ENCODE peak calls at places on chromosome 9, in six cellular contexts. M is PC-3, N is SK-N-SH, B is HCT116, A is MM.1S, W is GM23248. Y is an unnamed sample.

GRCh38 chr9:8456327-8456726 is 656.7 kb upstream of the DMAC1 start:
- DNase-seq in M (no peak), N (no peak), B (no peak), A (no peak), W (no peak), Y (no peak)

GRCh38 chr9:19922476-19923118 is 133.8 kb upstream of the SLC24A2 start:
- DNase-seq in M (peak; percentile 63), N (peak; percentile 72), B (peak; percentile 15), A (no peak), W (peak; percentile 72), Y (peak; percentile 87)

GRCh38 chr9:25681270-25681669 is 3.0 kb upstream of the TUSC1 start:
- DNase-seq in M (peak; percentile 7), N (no peak), B (no peak), A (no peak), W (peak; percentile 79), Y (no peak)

GRCh38 chr9:115964710-115965347 is 188.8 kb upstream of the PAPPA start:
- DNase-seq in M (no peak), N (no peak), B (no peak), A (no peak), W (peak; percentile 11), Y (no peak)

GRCh38 chr9:136470792-136471469 is 11.9 kb downstream of the SEC16A start:
- DNase-seq in M (no peak), N (no peak), B (no peak), A (no peak), W (no peak), Y (no peak)

GRCh38 chr9:103041961-103042360 is 46.8 kb downstream of the CYLC2 start:
- DNase-seq in M (no peak), N (no peak), B (no peak), A (no peak), W (no peak), Y (no peak)

GRCh38 chr9:29750062-29750461 is 2176.8 kb upstream of the C9orf72 start:
- DNase-seq in M (no peak), N (no peak), B (no peak), A (no peak), W (peak; percentile 1), Y (no peak)

GRCh38 chr9:126643945-126644527 is 30.3 kb downstream of the LMX1B start:
- DNase-seq in M (peak; percentile 51), N (no peak), B (no peak), A (no peak), W (no peak), Y (peak; percentile 62)

GRCh38 chr9:130779153-130779855 is 55.8 kb upstream of the ABL1 start:
- DNase-seq in M (no peak), N (no peak), B (no peak), A (no peak), W (peak; percentile 80), Y (no peak)

DNA sequence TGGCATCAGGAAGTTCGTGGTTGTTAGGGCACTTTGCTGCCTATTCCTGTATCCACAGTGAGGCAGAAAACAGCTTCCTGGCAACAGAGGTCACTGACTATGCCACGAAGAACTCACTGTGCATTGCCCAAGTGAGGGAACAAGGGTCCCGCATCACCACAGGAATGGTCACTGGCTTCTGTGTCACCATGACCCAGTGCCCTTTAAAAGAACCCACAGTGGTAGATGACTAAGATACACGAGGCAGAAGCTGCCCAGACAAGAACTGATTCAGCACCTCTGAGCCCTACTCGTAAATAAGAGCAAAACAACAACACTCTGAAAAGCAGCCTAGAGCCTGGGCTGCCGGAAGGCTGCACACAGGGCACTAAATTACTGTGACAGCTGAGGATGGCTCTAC is 236.6 kb upstream of the RASEF start:
- DNase-seq in M (peak; percentile 79), N (no peak), B (no peak), A (no peak), W (peak; percentile 88), Y (peak; percentile 4)
- H3K9ac ChIP-seq in M (peak overlapping the region; percentile 39), N (no peak overlapping the region), B (no peak overlapping the region), A (no peak overlapping the region), W (peak overlapping the region; percentile 12), Y (no peak overlapping the region)

DNA sequence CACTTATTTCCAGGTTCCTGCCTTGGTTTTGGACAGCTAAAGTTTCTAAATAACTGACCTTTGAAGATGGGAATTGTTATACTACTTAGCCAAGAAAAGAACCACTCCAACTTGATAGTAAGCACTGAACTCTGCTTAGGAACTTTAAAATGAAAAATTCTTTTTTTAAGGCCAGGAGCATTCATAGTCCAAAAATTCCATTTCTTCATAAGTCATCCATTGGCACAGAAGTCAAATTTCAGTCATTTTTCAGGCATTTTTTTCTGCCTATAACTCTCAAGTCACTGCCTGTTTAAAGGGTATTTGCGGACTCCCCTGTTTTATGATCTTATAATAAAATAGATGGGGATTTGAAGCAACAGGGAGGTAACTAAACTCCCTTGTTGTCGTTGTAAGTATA is 111.3 kb downstream of the SAXO1 start:
- DNase-seq in M (no peak), N (no peak), B (no peak), A (no peak), W (peak; percentile 56), Y (no peak)
- TF ChIP-seq EZH2phosphoT487 in M (no peak), N (no peak), B (no peak), A (no peak), W (no peak), Y (no peak)

GRCh38 chr9:21576331-21577189 is 94.4 kb upstream of the IFNE start:
- DNase-seq in M (peak; percentile 83), N (no peak), B (peak; percentile 93), A (no peak), W (peak; percentile 95), Y (peak; percentile 87)
- H3K4me3 ChIP-seq in M (peak overlapping the region; percentile 60), N (no peak overlapping the region), B (no peak overlapping the region), A (no peak overlapping the region), W (peak overlapping the region; percentile 74), Y (peak overlapping the region; percentile 6)

GRCh38 chr9:112487799-112488345 is 1.2 kb downstream of the KIAA1958 start:
- DNase-seq in M (peak; percentile 5), N (peak; percentile 35), B (no peak), A (no peak), W (peak; percentile 24), Y (peak; percentile 31)
- H3K9ac ChIP-seq in M (peak overlapping the region; percentile 41), N (peak overlapping the region; percentile 73), B (peak overlapping the region; percentile 61), A (peak overlapping the region; percentile 41), W (peak overlapping the region; percentile 72), Y (peak overlapping the region; percentile 83)

DNA sequence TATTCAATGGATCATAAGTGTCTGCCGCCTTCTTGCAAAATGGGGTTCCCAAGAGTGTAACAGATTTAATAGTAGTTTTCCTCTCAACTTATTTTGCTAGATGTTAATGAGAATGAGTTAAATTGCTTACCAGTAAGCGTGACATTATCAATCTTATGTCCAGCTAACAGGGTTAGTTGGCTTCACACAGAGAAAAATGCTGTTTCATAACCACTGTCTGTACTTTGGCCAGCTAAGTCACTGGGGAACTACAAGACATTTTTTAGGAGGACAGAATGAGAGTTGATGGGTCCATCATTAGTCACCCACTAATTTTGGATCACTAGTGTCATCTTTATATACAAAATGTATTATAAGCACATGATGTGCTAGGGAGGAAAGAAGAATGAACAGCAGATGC is 1.4 kb downstream of the CDC37L1 start:
- DNase-seq in M (no peak), N (no peak), B (no peak), A (no peak), W (peak; percentile 83), Y (no peak)
- TF ChIP-seq EZH2phosphoT487 in M (no peak), N (no peak), B (no peak), A (no peak), W (no peak), Y (no peak)

GRCh38 chr9:132773093-132773492 is 102.8 kb downstream of the GTF3C4 start:
- DNase-seq in M (no peak), N (no peak), B (no peak), A (no peak), W (no peak), Y (no peak)

GRCh38 chr9:132773764-132774339 is 103.6 kb downstream of the GTF3C4 start:
- DNase-seq in M (no peak), N (no peak), B (no peak), A (no peak), W (no peak), Y (no peak)

GRCh38 chr9:132768932-132769894 is 98.9 kb downstream of the GTF3C4 start:
- DNase-seq in M (peak; percentile 41), N (peak; percentile 68), B (no peak), A (peak; percentile 35), W (peak; percentile 70), Y (peak; percentile 80)

GRCh38 chr9:132770775-132771310 is 100.6 kb downstream of the GTF3C4 start:
- DNase-seq in M (no peak), N (no peak), B (no peak), A (no peak), W (no peak), Y (no peak)

DNA sequence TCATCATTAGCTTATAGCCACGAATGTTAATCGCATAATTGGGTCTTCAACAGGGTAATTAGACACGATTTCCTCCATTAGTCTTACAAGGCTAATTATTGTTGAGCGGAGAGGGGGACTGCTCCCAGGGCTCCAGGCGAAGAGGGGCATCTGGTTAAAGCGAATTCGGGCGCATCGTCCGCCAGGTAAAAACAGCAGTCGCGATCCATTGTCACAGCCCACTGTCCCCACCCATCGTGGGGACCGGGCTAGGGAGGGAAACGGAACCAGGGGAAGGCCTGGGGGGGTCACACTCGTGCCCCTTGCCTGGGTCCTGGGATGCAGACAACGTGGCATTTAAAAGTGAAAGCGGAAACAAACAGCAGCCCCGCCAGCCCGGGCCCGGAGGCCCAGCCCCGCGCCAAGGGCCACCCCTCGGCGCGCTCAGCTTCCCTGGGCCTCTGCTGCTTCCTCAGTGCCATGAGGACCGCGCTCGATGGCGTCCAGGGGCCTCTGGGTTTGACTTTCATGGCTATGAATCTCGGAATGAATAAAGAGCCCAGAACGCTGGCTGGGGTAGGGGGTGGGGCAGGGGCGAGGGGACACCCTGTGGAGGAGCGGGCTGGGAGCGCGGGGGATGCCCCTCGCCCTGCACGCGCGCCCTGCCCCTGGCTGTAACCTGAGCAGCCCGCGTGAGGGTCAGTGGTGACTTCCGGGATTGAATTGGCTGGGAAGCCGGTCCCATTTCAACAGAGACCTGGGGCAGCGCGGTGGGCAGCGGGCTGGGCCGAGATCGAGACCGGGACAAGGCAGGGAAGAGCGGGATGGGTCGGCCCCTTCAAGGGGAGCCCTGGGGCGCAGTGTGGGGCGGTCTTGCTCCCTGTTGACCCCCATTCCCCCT is 99.9 kb downstream of the GTF3C4 start:
- DNase-seq in M (peak; percentile 18), N (no peak), B (no peak), A (peak; percentile 53), W (peak; percentile 81), Y (peak; percentile 78)
- H3K4me3 ChIP-seq in M (peak overlapping the region; percentile 91), N (no peak overlapping the region), B (no peak overlapping the region), A (peak overlapping the region; percentile 84), W (peak overlapping the region; percentile 91), Y (peak overlapping the region; percentile 72)

DNA sequence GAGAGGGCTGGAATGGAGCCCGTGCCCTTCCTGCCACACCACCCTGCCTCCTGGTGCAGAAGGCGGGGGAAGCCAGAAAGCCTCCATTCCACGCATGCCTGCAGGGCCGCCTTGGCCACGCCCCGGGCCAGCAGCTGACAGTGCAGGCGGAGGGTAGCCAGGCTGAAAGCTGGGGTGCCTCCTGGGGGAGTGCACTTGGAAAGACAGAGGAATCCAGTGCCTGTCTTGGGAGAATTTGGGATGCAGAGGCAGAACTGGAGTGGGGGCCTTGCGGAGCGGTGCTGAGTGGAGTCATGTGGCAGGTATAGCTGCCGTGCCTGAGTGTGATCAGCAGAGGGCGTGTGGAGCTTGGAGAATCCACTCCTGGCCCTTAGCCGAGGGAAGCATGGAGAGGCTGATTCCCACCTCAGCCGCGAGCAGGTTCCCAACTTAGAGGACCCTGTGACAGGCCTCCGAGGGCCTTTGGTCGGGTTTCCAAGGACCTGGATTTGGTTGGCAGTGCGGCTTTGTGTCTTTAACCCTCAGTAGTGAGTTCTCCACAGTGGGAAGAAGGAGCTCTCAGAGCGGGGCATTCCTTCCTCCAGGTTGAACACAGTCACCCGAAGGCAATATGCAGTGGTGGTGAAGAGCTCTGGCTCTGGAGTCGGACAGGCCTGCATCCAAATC is 9.1 kb upstream of the URM1 start:
- DNase-seq in M (peak; percentile 79), N (peak; percentile 92), B (peak; percentile 59), A (peak; percentile 60), W (peak; percentile 93), Y (peak; percentile 91)
- H3K9ac ChIP-seq in M (peak overlapping the region; percentile 59), N (peak overlapping the region; percentile 15), B (peak overlapping the region; percentile 14), A (peak overlapping the region; percentile 18), W (peak overlapping the region; percentile 31), Y (no peak overlapping the region)

GRCh38 chr9:33288828-33289483 is 1.4 kb upstream of the NFX1 start:
- DNase-seq in M (no peak), N (no peak), B (no peak), A (no peak), W (no peak), Y (no peak)
- TF ChIP-seq EZH2phosphoT487 in M (no peak), N (no peak), B (no peak), A (no peak), W (no peak), Y (no peak)